ENCODE peak calls at places on chromosome 10, in six cellular contexts. One of them, this sample, is unnamed.

GRCh38 chr10:51001587-51001986 is 72.7 kb upstream of the PRKG1 start:
- DNase-seq in NCI-H2029 treated with DMSO at 0.1 percent for 48 hours: no peak
- DNase-seq in smooth muscle cell of the brain vasculature: no peak
- DNase-seq in GM12891: no peak
- DNase-seq in ascending aorta: no peak
- DNase-seq in AG09309: no peak
- DNase-seq in this sample: peak

GRCh38 chr10:119502214-119502613 is 40.3 kb downstream of the RGS10 start:
- DNase-seq in NCI-H2029 treated with DMSO at 0.1 percent for 48 hours: no peak
- DNase-seq in smooth muscle cell of the brain vasculature: no peak
- DNase-seq in GM12891: peak
- DNase-seq in ascending aorta: no peak
- DNase-seq in AG09309: no peak
- DNase-seq in this sample: no peak

GRCh38 chr10:123563994-123564393 is 102.2 kb upstream of the GPR26 start:
- DNase-seq in NCI-H2029 treated with DMSO at 0.1 percent for 48 hours: no peak
- DNase-seq in smooth muscle cell of the brain vasculature: no peak
- DNase-seq in GM12891: no peak
- DNase-seq in ascending aorta: no peak
- DNase-seq in AG09309: no peak
- DNase-seq in this sample: no peak

GRCh38 chr10:108051218-108051617 is 886.7 kb upstream of the SORCS1 start:
- DNase-seq in NCI-H2029 treated with DMSO at 0.1 percent for 48 hours: no peak
- DNase-seq in smooth muscle cell of the brain vasculature: no peak
- DNase-seq in GM12891: no peak
- DNase-seq in ascending aorta: no peak
- DNase-seq in AG09309: no peak
- DNase-seq in this sample: no peak

GRCh38 chr10:125953778-125954385 is 57.5 kb downstream of the FANK1 start:
- DNase-seq in NCI-H2029 treated with DMSO at 0.1 percent for 48 hours: no peak
- DNase-seq in smooth muscle cell of the brain vasculature: no peak
- DNase-seq in GM12891: no peak
- DNase-seq in ascending aorta: no peak
- DNase-seq in AG09309: no peak
- DNase-seq in this sample: no peak

GRCh38 chr10:119079572-119080520 is 771 bp downstream of the EIF3A start:
- DNase-seq in NCI-H2029 treated with DMSO at 0.1 percent for 48 hours: no peak
- DNase-seq in smooth muscle cell of the brain vasculature: no peak
- DNase-seq in GM12891: peak
- DNase-seq in ascending aorta: no peak
- DNase-seq in AG09309: no peak
- DNase-seq in this sample: peak

GRCh38 chr10:75612904-75613684 is 181.7 kb downstream of the LRMDA start:
- DNase-seq in NCI-H2029 treated with DMSO at 0.1 percent for 48 hours: no peak
- DNase-seq in smooth muscle cell of the brain vasculature: no peak
- DNase-seq in GM12891: no peak
- DNase-seq in ascending aorta: no peak
- DNase-seq in AG09309: no peak
- DNase-seq in this sample: no peak

GRCh38 chr10:19498348-19499290 is 317.6 kb upstream of the PLXDC2 start:
- DNase-seq in NCI-H2029 treated with DMSO at 0.1 percent for 48 hours: no peak
- DNase-seq in smooth muscle cell of the brain vasculature: no peak
- DNase-seq in GM12891: no peak
- DNase-seq in ascending aorta: no peak
- DNase-seq in AG09309: no peak
- DNase-seq in this sample: no peak

GRCh38 chr10:72981882-72982529 is 27.4 kb upstream of the PLA2G12B start:
- DNase-seq in NCI-H2029 treated with DMSO at 0.1 percent for 48 hours: no peak
- DNase-seq in smooth muscle cell of the brain vasculature: no peak
- DNase-seq in GM12891: no peak
- DNase-seq in ascending aorta: no peak
- DNase-seq in AG09309: no peak
- DNase-seq in this sample: no peak

GRCh38 chr10:103765981-103766380 is 89.4 kb downstream of the SH3PXD2A start:
- DNase-seq in NCI-H2029 treated with DMSO at 0.1 percent for 48 hours: no peak
- DNase-seq in smooth muscle cell of the brain vasculature: no peak
- DNase-seq in GM12891: no peak
- DNase-seq in ascending aorta: no peak
- DNase-seq in AG09309: no peak
- DNase-seq in this sample: no peak

GRCh38 chr10:4066581-4067403 is 281.8 kb upstream of the KLF6 start:
- DNase-seq in NCI-H2029 treated with DMSO at 0.1 percent for 48 hours: no peak
- DNase-seq in smooth muscle cell of the brain vasculature: no peak
- DNase-seq in GM12891: no peak
- DNase-seq in ascending aorta: no peak
- DNase-seq in AG09309: no peak
- DNase-seq in this sample: no peak

GRCh38 chr10:17056781-17057191 is 72.8 kb downstream of the CUBN start:
- DNase-seq in NCI-H2029 treated with DMSO at 0.1 percent for 48 hours: no peak
- DNase-seq in smooth muscle cell of the brain vasculature: no peak
- DNase-seq in GM12891: no peak
- DNase-seq in ascending aorta: no peak
- DNase-seq in AG09309: no peak
- DNase-seq in this sample: no peak

GRCh38 chr10:99965700-99966099 is 44.0 kb downstream of the DNMBP start:
- DNase-seq in NCI-H2029 treated with DMSO at 0.1 percent for 48 hours: no peak
- DNase-seq in smooth muscle cell of the brain vasculature: no peak
- DNase-seq in GM12891: no peak
- DNase-seq in ascending aorta: no peak
- DNase-seq in AG09309: no peak
- DNase-seq in this sample: no peak

GRCh38 chr10:110056822-110057221 is 49.0 kb downstream of the ADD3 start:
- DNase-seq in NCI-H2029 treated with DMSO at 0.1 percent for 48 hours: no peak
- DNase-seq in smooth muscle cell of the brain vasculature: no peak
- DNase-seq in GM12891: no peak
- DNase-seq in ascending aorta: no peak
- DNase-seq in AG09309: peak
- DNase-seq in this sample: no peak

This sample was measured in memory B cell.